ENCODE peak calls at places on chromosome 12, in ten cellular contexts. One of them, this sample, is unnamed.

GRCh38 chr12:52582971-52583456 is 9.4 kb upstream of the KRT74 start:
- DNase-seq in Caco-2: peak; percentile 74
- DNase-seq in NT2/D1: peak; percentile 65
- DNase-seq in neural progenitor cell: peak; percentile 83
- DNase-seq in naive thymus-derived CD4-positive, alpha-beta T cell: peak; percentile 53
- DNase-seq in spleen: peak; percentile 71
- DNase-seq in left ventricle myocardium inferior: peak; percentile 31
- DNase-seq in mammary epithelial cell: peak; percentile 87
- DNase-seq in lung: peak; percentile 52
- DNase-seq in endodermal cell: peak; percentile 95
- DNase-seq in this sample: no peak

GRCh38 chr12:278046-278445 is 15.4 kb upstream of the SLC6A13 start:
- DNase-seq in Caco-2: no peak
- DNase-seq in NT2/D1: no peak
- DNase-seq in neural progenitor cell: no peak
- DNase-seq in naive thymus-derived CD4-positive, alpha-beta T cell: no peak
- DNase-seq in spleen: no peak
- DNase-seq in left ventricle myocardium inferior: no peak
- DNase-seq in mammary epithelial cell: no peak
- DNase-seq in lung: no peak
- DNase-seq in endodermal cell: no peak
- DNase-seq in this sample: no peak

GRCh38 chr12:101889216-101889752 is 11.9 kb downstream of the DRAM1 start:
- DNase-seq in Caco-2: no peak
- DNase-seq in NT2/D1: no peak
- DNase-seq in neural progenitor cell: no peak
- DNase-seq in naive thymus-derived CD4-positive, alpha-beta T cell: no peak
- DNase-seq in spleen: no peak
- DNase-seq in left ventricle myocardium inferior: no peak
- DNase-seq in mammary epithelial cell: no peak
- DNase-seq in lung: no peak
- DNase-seq in endodermal cell: no peak
- DNase-seq in this sample: no peak

GRCh38 chr12:101670007-101670671 is 27.3 kb upstream of the CHPT1 start:
- DNase-seq in Caco-2: peak; percentile 58
- DNase-seq in NT2/D1: peak; percentile 18
- DNase-seq in neural progenitor cell: peak; percentile 50
- DNase-seq in naive thymus-derived CD4-positive, alpha-beta T cell: peak; percentile 59
- DNase-seq in spleen: no peak
- DNase-seq in left ventricle myocardium inferior: no peak
- DNase-seq in mammary epithelial cell: peak; percentile 5
- DNase-seq in lung: peak; percentile 35
- DNase-seq in endodermal cell: peak; percentile 75
- DNase-seq in this sample: no peak

GRCh38 chr12:46983959-46984833 is 95.2 kb upstream of the PCED1B start:
- DNase-seq in Caco-2: peak; percentile 66
- DNase-seq in NT2/D1: peak; percentile 49
- DNase-seq in neural progenitor cell: peak; percentile 77
- DNase-seq in naive thymus-derived CD4-positive, alpha-beta T cell: no peak
- DNase-seq in spleen: no peak
- DNase-seq in left ventricle myocardium inferior: no peak
- DNase-seq in mammary epithelial cell: peak; percentile 60
- DNase-seq in lung: no peak
- DNase-seq in endodermal cell: peak; percentile 87
- DNase-seq in this sample: no peak

GRCh38 chr12:124761056-124761455 is 102.6 kb downstream of the SCARB1 start:
- DNase-seq in Caco-2: no peak
- DNase-seq in NT2/D1: no peak
- DNase-seq in neural progenitor cell: no peak
- DNase-seq in naive thymus-derived CD4-positive, alpha-beta T cell: no peak
- DNase-seq in spleen: no peak
- DNase-seq in left ventricle myocardium inferior: no peak
- DNase-seq in mammary epithelial cell: no peak
- DNase-seq in lung: no peak
- DNase-seq in endodermal cell: no peak
- DNase-seq in this sample: no peak

GRCh38 chr12:57165741-57166140 is 18.3 kb upstream of the LRP1-AS start:
- DNase-seq in Caco-2: no peak
- DNase-seq in NT2/D1: no peak
- DNase-seq in neural progenitor cell: no peak
- DNase-seq in naive thymus-derived CD4-positive, alpha-beta T cell: no peak
- DNase-seq in spleen: no peak
- DNase-seq in left ventricle myocardium inferior: no peak
- DNase-seq in mammary epithelial cell: peak; percentile 43
- DNase-seq in lung: no peak
- DNase-seq in endodermal cell: no peak
- DNase-seq in this sample: no peak

GRCh38 chr12:56189918-56190694 is 823 bp upstream of the SMARCC2 start:
- DNase-seq in Caco-2: peak; percentile 96
- DNase-seq in NT2/D1: peak; percentile 89
- DNase-seq in neural progenitor cell: peak; percentile 88
- DNase-seq in naive thymus-derived CD4-positive, alpha-beta T cell: peak; percentile 70
- DNase-seq in spleen: peak; percentile 90
- DNase-seq in left ventricle myocardium inferior: peak; percentile 72
- DNase-seq in mammary epithelial cell: peak; percentile 87
- DNase-seq in lung: peak; percentile 84
- DNase-seq in endodermal cell: peak; percentile 99
- DNase-seq in this sample: peak; percentile 82

GRCh38 chr12:106954462-106955376 is 988 bp upstream of the TMEM263 start:
- DNase-seq in Caco-2: peak; percentile 18
- DNase-seq in NT2/D1: no peak
- DNase-seq in neural progenitor cell: peak; percentile 25
- DNase-seq in naive thymus-derived CD4-positive, alpha-beta T cell: peak; percentile 22
- DNase-seq in spleen: peak; percentile 85
- DNase-seq in left ventricle myocardium inferior: peak; percentile 39
- DNase-seq in mammary epithelial cell: peak; percentile 9
- DNase-seq in lung: no peak
- DNase-seq in endodermal cell: peak; percentile 56
- DNase-seq in this sample: peak; percentile 64

GRCh38 chr12:72057330-72057911 is 118.8 kb downstream of the TPH2 start:
- DNase-seq in Caco-2: no peak
- DNase-seq in NT2/D1: no peak
- DNase-seq in neural progenitor cell: no peak
- DNase-seq in naive thymus-derived CD4-positive, alpha-beta T cell: no peak
- DNase-seq in spleen: no peak
- DNase-seq in left ventricle myocardium inferior: no peak
- DNase-seq in mammary epithelial cell: peak; percentile 78
- DNase-seq in lung: no peak
- DNase-seq in endodermal cell: no peak
- DNase-seq in this sample: no peak

GRCh38 chr12:25241171-25242020 is 9.3 kb downstream of the KRAS start:
- DNase-seq in Caco-2: no peak
- DNase-seq in NT2/D1: peak; percentile 56
- DNase-seq in neural progenitor cell: peak; percentile 51
- DNase-seq in naive thymus-derived CD4-positive, alpha-beta T cell: peak; percentile 48
- DNase-seq in spleen: no peak
- DNase-seq in left ventricle myocardium inferior: no peak
- DNase-seq in mammary epithelial cell: no peak
- DNase-seq in lung: no peak
- DNase-seq in endodermal cell: no peak
- DNase-seq in this sample: no peak

GRCh38 chr12:30010071-30011052 is 226.6 kb upstream of the TMTC1 start:
- DNase-seq in Caco-2: no peak
- DNase-seq in NT2/D1: no peak
- DNase-seq in neural progenitor cell: no peak
- DNase-seq in naive thymus-derived CD4-positive, alpha-beta T cell: no peak
- DNase-seq in spleen: no peak
- DNase-seq in left ventricle myocardium inferior: no peak
- DNase-seq in mammary epithelial cell: no peak
- DNase-seq in lung: no peak
- DNase-seq in endodermal cell: no peak
- DNase-seq in this sample: no peak

GRCh38 chr12:107287436-107288413 is 194.4 kb upstream of the CRY1 start:
- DNase-seq in Caco-2: no peak
- DNase-seq in NT2/D1: no peak
- DNase-seq in neural progenitor cell: no peak
- DNase-seq in naive thymus-derived CD4-positive, alpha-beta T cell: no peak
- DNase-seq in spleen: no peak
- DNase-seq in left ventricle myocardium inferior: no peak
- DNase-seq in mammary epithelial cell: peak; percentile 69
- DNase-seq in lung: no peak
- DNase-seq in endodermal cell: no peak
- DNase-seq in this sample: no peak

GRCh38 chr12:46212108-46212982 is 56.5 kb downstream of the SLC38A1 start:
- DNase-seq in Caco-2: no peak
- DNase-seq in NT2/D1: no peak
- DNase-seq in neural progenitor cell: no peak
- DNase-seq in naive thymus-derived CD4-positive, alpha-beta T cell: no peak
- DNase-seq in spleen: no peak
- DNase-seq in left ventricle myocardium inferior: no peak
- DNase-seq in mammary epithelial cell: no peak
- DNase-seq in lung: no peak
- DNase-seq in endodermal cell: no peak
- DNase-seq in this sample: no peak

GRCh38 chr12:92574046-92574783 is 128.6 kb upstream of the PLEKHG7 start:
- DNase-seq in Caco-2: peak; percentile 20
- DNase-seq in NT2/D1: peak; percentile 20
- DNase-seq in neural progenitor cell: peak; percentile 24
- DNase-seq in naive thymus-derived CD4-positive, alpha-beta T cell: no peak
- DNase-seq in spleen: no peak
- DNase-seq in left ventricle myocardium inferior: no peak
- DNase-seq in mammary epithelial cell: peak; percentile 68
- DNase-seq in lung: no peak
- DNase-seq in endodermal cell: peak; percentile 83
- DNase-seq in this sample: no peak

GRCh38 chr12:124457287-124458219 is 109.9 kb downstream of the NCOR2 start:
- DNase-seq in Caco-2: no peak
- DNase-seq in NT2/D1: no peak
- DNase-seq in neural progenitor cell: no peak
- DNase-seq in naive thymus-derived CD4-positive, alpha-beta T cell: peak; percentile 77
- DNase-seq in spleen: peak; percentile 86
- DNase-seq in left ventricle myocardium inferior: peak; percentile 81
- DNase-seq in mammary epithelial cell: no peak
- DNase-seq in lung: peak; percentile 67
- DNase-seq in endodermal cell: no peak
- DNase-seq in this sample: peak; percentile 92

DNA sequence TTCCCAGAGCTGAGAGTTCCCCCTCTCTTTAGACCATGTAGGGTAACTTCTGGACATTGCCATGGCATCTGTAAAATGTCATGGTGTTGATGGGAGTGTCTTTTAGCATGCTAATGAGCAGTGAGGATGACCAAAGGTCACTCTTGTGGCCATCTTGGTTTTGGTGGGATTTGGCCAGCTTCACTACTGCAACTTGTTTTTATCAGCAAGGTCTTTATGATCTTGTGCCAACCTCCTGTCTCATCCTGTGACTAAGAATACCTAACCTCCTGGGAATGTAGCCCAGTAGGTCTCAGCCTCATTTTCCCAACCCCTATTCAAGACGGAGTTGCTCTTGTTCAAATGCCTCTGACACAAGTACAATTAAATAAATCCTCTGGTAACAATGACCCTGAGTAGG is 244.4 kb downstream of the NEDD1 start:
- DNase-seq in Caco-2: no peak
- DNase-seq in NT2/D1: no peak
- DNase-seq in neural progenitor cell: no peak
- DNase-seq in naive thymus-derived CD4-positive, alpha-beta T cell: no peak
- DNase-seq in spleen: no peak
- DNase-seq in left ventricle myocardium inferior: no peak
- DNase-seq in mammary epithelial cell: peak; percentile 9
- DNase-seq in lung: no peak
- DNase-seq in endodermal cell: no peak
- DNase-seq in this sample: no peak
- H3K9me3 ChIP-seq in Caco-2: no peaks in the 10 kb centered on the region
- H3K9me3 ChIP-seq in NT2/D1: no peaks in the 10 kb centered on the region
- H3K9me3 ChIP-seq in neural progenitor cell: no peaks in the 10 kb centered on the region
- H3K9me3 ChIP-seq in naive thymus-derived CD4-positive, alpha-beta T cell: no peaks in the 10 kb centered on the region
- H3K9me3 ChIP-seq in spleen: no peaks in the 10 kb centered on the region
- H3K9me3 ChIP-seq in left ventricle myocardium inferior: no peaks in the 10 kb centered on the region
- H3K9me3 ChIP-seq in mammary epithelial cell: no peaks in the 10 kb centered on the region
- H3K9me3 ChIP-seq in lung: no peaks in the 10 kb centered on the region
- H3K9me3 ChIP-seq in endodermal cell: no peaks in the 10 kb centered on the region
- H3K9me3 ChIP-seq in this sample: no peaks in the 10 kb centered on the region

DNA sequence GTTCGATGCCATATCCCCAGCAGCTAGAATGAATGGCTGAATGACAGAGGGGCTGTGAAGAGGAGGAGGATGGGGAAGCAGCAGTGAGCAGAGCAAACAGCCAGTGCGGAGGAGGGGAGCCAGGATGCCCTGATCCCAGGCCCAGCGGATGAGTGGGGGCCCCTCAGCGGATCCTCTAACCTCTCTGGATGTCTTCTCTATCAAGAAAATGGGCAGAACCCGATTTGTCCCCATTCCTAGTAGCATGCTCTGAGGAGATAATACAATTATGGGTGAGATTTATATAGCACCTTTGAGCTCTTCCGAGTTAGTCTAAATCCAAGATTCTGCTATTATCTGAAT is 30.0 kb upstream of the RPLP0 start:
- DNase-seq in Caco-2: no peak
- DNase-seq in NT2/D1: no peak
- DNase-seq in neural progenitor cell: no peak
- DNase-seq in naive thymus-derived CD4-positive, alpha-beta T cell: no peak
- DNase-seq in spleen: no peak
- DNase-seq in left ventricle myocardium inferior: no peak
- DNase-seq in mammary epithelial cell: no peak
- DNase-seq in lung: no peak
- DNase-seq in endodermal cell: no peak
- DNase-seq in this sample: peak; percentile 42
- H3K4me1 ChIP-seq in Caco-2: peaks cover 87% of the 10 kb centered on the region
- H3K4me1 ChIP-seq in NT2/D1: peaks cover 70% of the 10 kb centered on the region
- H3K4me1 ChIP-seq in neural progenitor cell: peaks cover 63% of the 10 kb centered on the region
- H3K4me1 ChIP-seq in naive thymus-derived CD4-positive, alpha-beta T cell: peaks cover 77% of the 10 kb centered on the region
- H3K4me1 ChIP-seq in spleen: peaks cover 84% of the 10 kb centered on the region
- H3K4me1 ChIP-seq in left ventricle myocardium inferior: peaks cover 100% of the 10 kb centered on the region
- H3K4me1 ChIP-seq in mammary epithelial cell: peaks cover 95% of the 10 kb centered on the region
- H3K4me1 ChIP-seq in lung: peaks cover 64% of the 10 kb centered on the region
- H3K4me1 ChIP-seq in endodermal cell: peaks cover 71% of the 10 kb centered on the region
- H3K4me1 ChIP-seq in this sample: no peaks in the 10 kb centered on the region

GRCh38 chr12:3154006-3154405 is 76.8 kb downstream of the TSPAN9 start:
- DNase-seq in Caco-2: no peak
- DNase-seq in NT2/D1: no peak
- DNase-seq in neural progenitor cell: no peak
- DNase-seq in naive thymus-derived CD4-positive, alpha-beta T cell: no peak
- DNase-seq in spleen: peak; percentile 30
- DNase-seq in left ventricle myocardium inferior: no peak
- DNase-seq in mammary epithelial cell: no peak
- DNase-seq in lung: no peak
- DNase-seq in endodermal cell: no peak
- DNase-seq in this sample: no peak
- H3K27me3 ChIP-seq in Caco-2: no peaks in the 10 kb centered on the region
- H3K27me3 ChIP-seq in NT2/D1: no peaks in the 10 kb centered on the region
- H3K27me3 ChIP-seq in neural progenitor cell: no peaks in the 10 kb centered on the region
- H3K27me3 ChIP-seq in naive thymus-derived CD4-positive, alpha-beta T cell: no peaks in the 10 kb centered on the region
- H3K27me3 ChIP-seq in spleen: no peaks in the 10 kb centered on the region
- H3K27me3 ChIP-seq in left ventricle myocardium inferior: no peaks in the 10 kb centered on the region
- H3K27me3 ChIP-seq in mammary epithelial cell: no peaks in the 10 kb centered on the region
- H3K27me3 ChIP-seq in lung: no peaks in the 10 kb centered on the region
- H3K27me3 ChIP-seq in endodermal cell: no peaks in the 10 kb centered on the region
- H3K27me3 ChIP-seq in this sample: no peaks in the 10 kb centered on the region

DNA sequence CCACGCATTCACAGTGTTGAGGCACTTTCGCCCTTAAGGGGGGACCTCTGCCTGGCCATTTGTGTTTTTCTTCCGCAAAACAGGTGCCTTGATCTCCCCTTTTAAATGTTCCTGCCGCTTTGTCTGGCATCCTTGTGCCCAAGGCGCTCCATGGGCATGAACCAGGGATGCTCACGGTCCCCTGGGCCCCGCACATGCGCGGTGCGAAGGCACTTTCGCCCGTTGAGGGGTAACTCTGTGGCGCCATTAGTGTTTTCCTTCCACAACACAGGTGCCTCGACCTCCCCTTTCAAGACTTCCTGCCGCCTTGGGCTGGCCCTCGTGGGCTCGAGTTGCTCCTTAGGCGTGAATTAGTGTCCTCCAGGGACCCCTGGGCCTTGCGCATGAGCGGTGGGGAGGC is 335.5 kb downstream of the ALG10 start:
- DNase-seq in Caco-2: no peak
- DNase-seq in NT2/D1: no peak
- DNase-seq in neural progenitor cell: no peak
- DNase-seq in naive thymus-derived CD4-positive, alpha-beta T cell: no peak
- DNase-seq in spleen: no peak
- DNase-seq in left ventricle myocardium inferior: no peak
- DNase-seq in mammary epithelial cell: no peak
- DNase-seq in lung: no peak
- DNase-seq in endodermal cell: no peak
- DNase-seq in this sample: no peak
- H3K9me3 ChIP-seq in Caco-2: peaks cover 10% of the 10 kb centered on the region
- H3K9me3 ChIP-seq in NT2/D1: no peaks in the 10 kb centered on the region
- H3K9me3 ChIP-seq in neural progenitor cell: no peaks in the 10 kb centered on the region
- H3K9me3 ChIP-seq in naive thymus-derived CD4-positive, alpha-beta T cell: no peaks in the 10 kb centered on the region
- H3K9me3 ChIP-seq in spleen: peaks cover 100% of the 10 kb centered on the region
- H3K9me3 ChIP-seq in left ventricle myocardium inferior: peaks cover 73% of the 10 kb centered on the region
- H3K9me3 ChIP-seq in mammary epithelial cell: peaks cover 54% of the 10 kb centered on the region
- H3K9me3 ChIP-seq in lung: peaks cover 92% of the 10 kb centered on the region
- H3K9me3 ChIP-seq in endodermal cell: no peaks in the 10 kb centered on the region
- H3K9me3 ChIP-seq in this sample: peaks cover 3% of the 10 kb centered on the region

This sample was measured in aorta.